ENCODE peak calls at places on chromosomes 1 and 21, in four cellular contexts. V is KBM-7, J is IMR-90, A is lower leg skin. G is an unnamed sample.

GRCh38 chr1:206112600-206113301 is 4.4 kb downstream of the AVPR1B start:
- DNase-seq in V (no peak), J (no peak), A (no peak), G (no peak)

GRCh38 chr21:37017951-37018679 is 11.6 kb downstream of the RIPPLY3 start:
- DNase-seq in V (no peak), J (no peak), A (peak; percentile 72), G (no peak)

GRCh38 chr1:7644086-7644485 is 127.0 kb upstream of the VAMP3 start:
- DNase-seq in V (no peak), J (no peak), A (no peak), G (no peak)

GRCh38 chr1:150061632-150062101 is 5.9 kb upstream of the VPS45 start:
- DNase-seq in V (no peak), J (peak; percentile 97), A (no peak), G (peak; percentile 25)

GRCh38 chr1:172145231-172145651 is 275.2 kb upstream of the C1orf105 start:
- DNase-seq in V (peak; percentile 57), J (peak; percentile 70), A (no peak), G (no peak)

GRCh38 chr1:110673197-110673701 is 1.5 kb downstream of the KCNA3 start:
- DNase-seq in V (no peak), J (no peak), A (no peak), G (no peak)

GRCh38 chr1:5111581-5111980 is 457.2 kb downstream of the AJAP1 start:
- DNase-seq in V (no peak), J (no peak), A (no peak), G (no peak)

GRCh38 chr21:39788383-39788782 is 43.4 kb downstream of the IGSF5 start:
- DNase-seq in V (peak; percentile 11), J (peak; percentile 12), A (peak; percentile 87), G (peak; percentile 56)

GRCh38 chr1:232193451-232193783 is 436.5 kb downstream of the SIPA1L2 start:
- DNase-seq in V (no peak), J (no peak), A (no peak), G (no peak)

GRCh38 chr1:11806307-11806936 is 431 bp downstream of the CLCN6 start:
- DNase-seq in V (peak; percentile 32), J (peak; percentile 21), A (no peak), G (peak; percentile 49)

GRCh38 chr1:95116666-95117206 is 419 bp upstream of the TLCD4 start:
- DNase-seq in V (peak; percentile 72), J (peak; percentile 22), A (no peak), G (peak; percentile 75)

GRCh38 chr1:116515702-116516101 is 55.1 kb downstream of the CD58 start:
- DNase-seq in V (no peak), J (no peak), A (no peak), G (no peak)

GRCh38 chr1:160086162-160086892 is 5.0 kb downstream of the KCNJ9 start:
- DNase-seq in V (no peak), J (no peak), A (no peak), G (no peak)

GRCh38 chr21:44856131-44856530 is 17.4 kb downstream of the PTTG1IP start:
- DNase-seq in V (no peak), J (no peak), A (no peak), G (no peak)

GRCh38 chr1:228765543-228765942 is 30.3 kb downstream of the RHOU start:
- DNase-seq in V (no peak), J (no peak), A (no peak), G (no peak)

GRCh38 chr1:76862447-76862846 is 4.8 kb upstream of the ST6GALNAC5 start:
- DNase-seq in V (no peak), J (peak; percentile 75), A (no peak), G (no peak)

GRCh38 chr1:156823210-156823790 is 6.7 kb upstream of the SH2D2A start:
- DNase-seq in V (no peak), J (peak; percentile 20), A (no peak), G (no peak)

GRCh38 chr21:39349211-39350093 is 564 bp upstream of the HMGN1 start:
- DNase-seq in V (peak; percentile 98), J (peak; percentile 90), A (peak; percentile 99), G (peak; percentile 94)

GRCh38 chr1:224880593-224881307 is 48.7 kb upstream of the DNAH14 start:
- DNase-seq in V (no peak), J (no peak), A (no peak), G (no peak)

GRCh38 chr1:201715801-201716741 is 112.9 kb upstream of the IPO9 start:
- DNase-seq in V (peak; percentile 87), J (no peak), A (no peak), G (no peak)

GRCh38 chr1:160166459-160166858 is 15.1 kb downstream of the ATP1A4 start:
- DNase-seq in V (no peak), J (no peak), A (peak; percentile 75), G (no peak)

GRCh38 chr1:202229376-202229775 is 35.8 kb downstream of the LGR6 start:
- DNase-seq in V (no peak), J (no peak), A (no peak), G (peak; percentile 51)

G was measured in HTR-8/SVneo.